ENCODE peak calls at places on chromosomes 16 and 17, in six cellular contexts. G is activated CD4-positive, alpha-beta T cell treated with anti-CD3 and anti-CD28 coated beads, Interleukin-2, amount 10 ng/mL, durations not matched to agents 7 days and 5 days; U is non-pigmented ciliary epithelial cell; F is IMR-90; N is H9; P is OCI-LY7. K is an unnamed sample.

GRCh38 chr17:73474370-73474988 is 162.7 kb upstream of the CDC42EP4 start:
- DNase-seq in G (no peak), U (peak; percentile 27), F (peak; percentile 39), N (no peak), P (no peak), K (no peak)

GRCh38 chr17:34178047-34178446 is 77.0 kb upstream of the CCL2 start:
- DNase-seq in G (no peak), U (no peak), F (peak; percentile 21), N (peak; percentile 87), P (no peak), K (peak; percentile 52)

GRCh38 chr16:87160752-87161337 is 156.3 kb downstream of the C16orf95 start:
- DNase-seq in G (no peak), U (no peak), F (no peak), N (no peak), P (no peak), K (no peak)

GRCh38 chr16:83914091-83914710 is 15.3 kb downstream of the MLYCD start:
- DNase-seq in G (no peak), U (no peak), F (no peak), N (no peak), P (no peak), K (no peak)

GRCh38 chr16:82181456-82182185 is 11.6 kb upstream of the MPHOSPH6 start:
- DNase-seq in G (no peak), U (no peak), F (no peak), N (no peak), P (no peak), K (no peak)

GRCh38 chr17:50176559-50177471 is 11.0 kb downstream of the SGCA start:
- DNase-seq in G (no peak), U (no peak), F (no peak), N (no peak), P (no peak), K (no peak)

GRCh38 chr16:4087099-4087885 is 28.9 kb downstream of the ADCY9 start:
- DNase-seq in G (no peak), U (no peak), F (no peak), N (no peak), P (no peak), K (no peak)

GRCh38 chr16:78105517-78105916 is 6.1 kb downstream of the WWOX start:
- DNase-seq in G (no peak), U (no peak), F (no peak), N (no peak), P (no peak), K (no peak)

GRCh38 chr17:43556292-43556691 is 10.2 kb upstream of the ETV4 start:
- DNase-seq in G (no peak), U (no peak), F (peak; percentile 29), N (no peak), P (no peak), K (no peak)

GRCh38 chr17:28563475-28563874 is 7.8 kb downstream of the PIGS start:
- DNase-seq in G (no peak), U (peak; percentile 48), F (peak; percentile 60), N (no peak), P (no peak), K (no peak)

GRCh38 chr16:89599451-89599858 is 14.0 kb upstream of the DPEP1 start:
- DNase-seq in G (peak; percentile 34), U (no peak), F (no peak), N (peak; percentile 89), P (peak; percentile 45), K (peak; percentile 66)

GRCh38 chr17:38469875-38470274 is 41.6 kb downstream of the ARHGAP23 start:
- DNase-seq in G (no peak), U (no peak), F (peak; percentile 72), N (no peak), P (no peak), K (no peak)

GRCh38 chr16:87127061-87127765 is 190.0 kb downstream of the C16orf95 start:
- DNase-seq in G (no peak), U (no peak), F (peak; percentile 44), N (no peak), P (no peak), K (no peak)